ENCODE peak calls at places on chromosomes 11 and 22, in nine cellular contexts. T, O, F, N, C, J, Y, V and P are unnamed samples.

GRCh38 chr11:115504279-115505158 is at the start of gene CADM1:
- DNase-seq in T (peak; percentile 99), C (peak; percentile 83), Y (peak; percentile 92), V (peak; percentile 98), F (peak; percentile 93), J (peak; percentile 96), N (peak; percentile 98), O (peak; percentile 95), P (peak; percentile 98)

GRCh38 chr11:68673991-68674390 is 10.4 kb upstream of the GAL start:
- DNase-seq in N (no peak), T (no peak), O (no peak), Y (peak; percentile 46), J (no peak), C (no peak), F (no peak), V (no peak), P (peak; percentile 49)

GRCh38 chr22:22400099-22400498 is 108.4 kb downstream of the ZNF280B start:
- DNase-seq in T (no peak), N (no peak), Y (no peak), F (no peak), O (no peak), V (no peak), C (no peak), J (no peak), P (no peak)

GRCh38 chr11:57379732-57380131 is 1.2 kb downstream of the PRG3 start:
- DNase-seq in N (no peak), O (peak; percentile 23), T (peak; percentile 81), F (no peak), C (peak; percentile 30), J (no peak), V (peak; percentile 65), Y (no peak), P (no peak)

GRCh38 chr11:95266751-95267374 is 35.9 kb upstream of the SESN3 start:
- DNase-seq in Y (no peak), V (no peak), N (no peak), F (no peak), T (no peak), C (peak; percentile 69), O (peak; percentile 41), J (no peak), P (no peak)

GRCh38 chr11:11915625-11916024 is 73.9 kb downstream of the USP47 start:
- DNase-seq in T (no peak), N (no peak), F (no peak), J (no peak), O (no peak), Y (no peak), C (no peak), V (no peak), P (no peak)

GRCh38 chr11:110092577-110093406 is at the start of gene ZC3H12C:
- DNase-seq in N (peak; percentile 89), F (peak; percentile 89), C (peak; percentile 96), J (peak; percentile 87), Y (peak; percentile 87), V (peak; percentile 93), O (peak; percentile 85), T (peak; percentile 92), P (peak; percentile 92)

GRCh38 chr11:81211050-81211449 is 1522.6 kb downstream of the FAM181B start:
- DNase-seq in Y (no peak), V (no peak), N (no peak), F (no peak), T (no peak), J (no peak), O (no peak), C (no peak), P (no peak)

GRCh38 chr22:30265131-30265720 is 1.4 kb downstream of the OSM start:
- DNase-seq in T (no peak), O (no peak), Y (peak; percentile 85), F (no peak), V (no peak), N (no peak), J (no peak), C (no peak), P (no peak)

GRCh38 chr22:30262917-30263741 is 3.5 kb downstream of the OSM start:
- DNase-seq in Y (peak; percentile 92), V (peak; percentile 83), N (peak; percentile 78), F (peak; percentile 81), C (peak; percentile 91), J (peak; percentile 80), T (peak; percentile 89), O (peak; percentile 57), P (peak; percentile 84)

GRCh38 chr22:30265851-30266444 is 703 bp downstream of the OSM start:
- DNase-seq in C (no peak), J (peak; percentile 68), V (no peak), N (peak; percentile 76), F (peak; percentile 73), O (no peak), Y (peak; percentile 98), T (no peak), P (peak; percentile 87)

GRCh38 chr22:30262112-30262511 is 4.5 kb downstream of the OSM start:
- DNase-seq in O (no peak), F (no peak), V (no peak), T (no peak), J (no peak), Y (no peak), N (no peak), C (no peak), P (no peak)

GRCh38 chr22:30263883-30264282 is 2.8 kb downstream of the OSM start:
- DNase-seq in J (no peak), C (no peak), N (no peak), O (no peak), T (no peak), V (no peak), Y (no peak), F (no peak), P (no peak)
- H3K4me3 ChIP-seq in J (no peak overlapping the region), C (no peak overlapping the region), N (no peak overlapping the region), O (no peak overlapping the region), T (no peak overlapping the region), V (no peak overlapping the region), Y (peak overlapping the region; percentile 4), F (no peak overlapping the region), P (no peak overlapping the region)

GRCh38 chr11:126601550-126602215 is 246.2 kb downstream of the ST3GAL4 start:
- DNase-seq in T (peak; percentile 82), N (no peak), O (no peak), V (no peak), Y (no peak), C (no peak), J (no peak), F (no peak), P (no peak)

GRCh38 chr11:126602349-126602940 is 247.0 kb downstream of the ST3GAL4 start:
- DNase-seq in V (no peak), N (no peak), Y (no peak), C (no peak), T (no peak), O (no peak), J (no peak), F (no peak), P (no peak)

GRCh38 chr11:126602993-126603392 is 247.5 kb downstream of the ST3GAL4 start:
- DNase-seq in F (no peak), O (no peak), C (no peak), T (no peak), Y (no peak), J (no peak), N (no peak), V (no peak), P (no peak)

GRCh38 chr11:126604461-126604860 is 249.0 kb downstream of the ST3GAL4 start:
- DNase-seq in N (no peak), T (no peak), O (no peak), F (no peak), V (no peak), C (no peak), J (no peak), Y (no peak), P (no peak)

GRCh38 chr11:126603486-126603885 is 248.0 kb downstream of the ST3GAL4 start:
- DNase-seq in V (no peak), J (no peak), Y (no peak), F (no peak), T (no peak), C (no peak), O (no peak), N (no peak), P (no peak)
- H3K27me3 ChIP-seq in V (peaks cover 33% of the 10 kb centered on the region), J (peaks cover 14% of the 10 kb centered on the region), Y (no peaks in the 10 kb centered on the region), F (peaks cover 39% of the 10 kb centered on the region), T (peaks cover 41% of the 10 kb centered on the region), C (peaks cover 32% of the 10 kb centered on the region), O (no peaks in the 10 kb centered on the region), N (no peaks in the 10 kb centered on the region), P (peaks cover 27% of the 10 kb centered on the region)

GRCh38 chr22:24694971-24695928 is 79.3 kb downstream of the PIWIL3 start:
- DNase-seq in C (no peak), J (no peak), F (peak; percentile 48), N (no peak), O (no peak), T (no peak), Y (no peak), V (no peak), P (peak; percentile 89)
- H3K4me1 ChIP-seq in C (no peaks in the 10 kb centered on the region), J (peaks cover 44% of the 10 kb centered on the region), F (peaks cover 22% of the 10 kb centered on the region), N (no peaks in the 10 kb centered on the region), O (no peaks in the 10 kb centered on the region), T (peaks cover 28% of the 10 kb centered on the region), Y (peaks cover 7% of the 10 kb centered on the region), V (peaks cover 25% of the 10 kb centered on the region), P (peaks cover 22% of the 10 kb centered on the region)

DNA sequence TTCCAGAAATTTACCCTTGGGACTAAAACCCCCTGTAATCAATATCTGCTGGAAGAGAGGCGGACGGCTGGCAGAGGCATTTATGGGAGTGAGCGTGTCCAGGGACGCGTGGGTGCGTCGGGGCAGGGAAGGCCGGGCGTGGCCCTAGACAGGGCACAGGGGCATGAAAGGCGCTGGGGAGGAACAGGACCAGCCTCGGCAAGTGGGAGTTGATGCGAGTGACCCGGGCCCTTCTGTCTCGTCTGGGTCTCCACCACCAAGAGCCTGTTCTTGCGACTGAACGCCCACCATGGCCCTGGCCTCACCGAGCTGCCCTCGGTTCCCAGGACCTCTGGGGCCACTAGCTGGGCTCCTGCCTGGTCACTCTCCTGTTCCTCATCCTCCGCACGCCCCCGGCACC is 17.5 kb downstream of the OSBPL5 start:
- DNase-seq in N (no peak), O (no peak), T (no peak), Y (no peak), V (no peak), F (no peak), C (no peak), J (no peak), P (no peak)
- H3K4me3 ChIP-seq in N (no peak overlapping the region), O (no peak overlapping the region), T (no peak overlapping the region), Y (no peak overlapping the region), V (no peak overlapping the region), F (no peak overlapping the region), C (no peak overlapping the region), J (no peak overlapping the region), P (no peak overlapping the region)